ENCODE peak calls at places on chromosomes 11 and 22, in eight cellular contexts. One of them, this sample, is unnamed.

GRCh38 chr11:73206751-73207280 is 11.3 kb upstream of the P2RY2 start:
- DNase-seq in iPS-NIHi11: no peak
- DNase-seq in H7: no peak
- DNase-seq in activated T-cell treated with anti-CD3 and anti-CD28 coated beads, Interleukin-2, amount 50 U/mL, for 72 hours: no peak
- DNase-seq in neural progenitor cell: no peak
- DNase-seq in AML-193: no peak
- DNase-seq in caudate nucleus: no peak
- DNase-seq in fibroblast of villous mesenchyme: peak
- DNase-seq in this sample: peak

GRCh38 chr22:28930357-28931007 is 47.1 kb downstream of the ZNRF3 start:
- DNase-seq in H7: peak
- DNase-seq in caudate nucleus: no peak
- DNase-seq in AML-193: no peak
- DNase-seq in iPS-NIHi11: peak
- DNase-seq in activated T-cell treated with anti-CD3 and anti-CD28 coated beads, Interleukin-2, amount 50 U/mL, for 72 hours: no peak
- DNase-seq in fibroblast of villous mesenchyme: no peak
- DNase-seq in neural progenitor cell: peak
- DNase-seq in this sample: no peak

GRCh38 chr11:3992964-3993363 is 101.6 kb upstream of the RRM1 start:
- DNase-seq in caudate nucleus: no peak
- DNase-seq in activated T-cell treated with anti-CD3 and anti-CD28 coated beads, Interleukin-2, amount 50 U/mL, for 72 hours: no peak
- DNase-seq in H7: no peak
- DNase-seq in fibroblast of villous mesenchyme: no peak
- DNase-seq in AML-193: no peak
- DNase-seq in neural progenitor cell: no peak
- DNase-seq in iPS-NIHi11: no peak
- DNase-seq in this sample: no peak

GRCh38 chr22:39900306-39901227 is at the start of gene GRAP2:
- DNase-seq in neural progenitor cell: no peak
- DNase-seq in AML-193: peak
- DNase-seq in caudate nucleus: no peak
- DNase-seq in fibroblast of villous mesenchyme: no peak
- DNase-seq in iPS-NIHi11: no peak
- DNase-seq in activated T-cell treated with anti-CD3 and anti-CD28 coated beads, Interleukin-2, amount 50 U/mL, for 72 hours: peak
- DNase-seq in H7: no peak
- DNase-seq in this sample: no peak

GRCh38 chr22:41380993-41381328 is 781 bp upstream of the TEF start:
- DNase-seq in AML-193: no peak
- DNase-seq in iPS-NIHi11: no peak
- DNase-seq in activated T-cell treated with anti-CD3 and anti-CD28 coated beads, Interleukin-2, amount 50 U/mL, for 72 hours: no peak
- DNase-seq in fibroblast of villous mesenchyme: peak
- DNase-seq in caudate nucleus: no peak
- DNase-seq in H7: no peak
- DNase-seq in neural progenitor cell: no peak
- DNase-seq in this sample: peak

GRCh38 chr11:116579857-116580727 is 192.7 kb downstream of the BUD13 start:
- DNase-seq in AML-193: no peak
- DNase-seq in caudate nucleus: no peak
- DNase-seq in H7: peak
- DNase-seq in neural progenitor cell: peak
- DNase-seq in iPS-NIHi11: peak
- DNase-seq in activated T-cell treated with anti-CD3 and anti-CD28 coated beads, Interleukin-2, amount 50 U/mL, for 72 hours: no peak
- DNase-seq in fibroblast of villous mesenchyme: no peak
- DNase-seq in this sample: no peak

GRCh38 chr22:46891382-46891951 is 129.0 kb downstream of the TBC1D22A start:
- DNase-seq in fibroblast of villous mesenchyme: no peak
- DNase-seq in neural progenitor cell: no peak
- DNase-seq in caudate nucleus: no peak
- DNase-seq in H7: no peak
- DNase-seq in activated T-cell treated with anti-CD3 and anti-CD28 coated beads, Interleukin-2, amount 50 U/mL, for 72 hours: no peak
- DNase-seq in AML-193: no peak
- DNase-seq in iPS-NIHi11: no peak
- DNase-seq in this sample: no peak

GRCh38 chr11:45884596-45885185 is 760 bp upstream of the MAPK8IP1 start:
- DNase-seq in fibroblast of villous mesenchyme: no peak
- DNase-seq in H7: no peak
- DNase-seq in activated T-cell treated with anti-CD3 and anti-CD28 coated beads, Interleukin-2, amount 50 U/mL, for 72 hours: no peak
- DNase-seq in neural progenitor cell: no peak
- DNase-seq in caudate nucleus: no peak
- DNase-seq in AML-193: no peak
- DNase-seq in iPS-NIHi11: no peak
- DNase-seq in this sample: peak

GRCh38 chr11:118152552-118153471 is at the start of gene SCN4B:
- DNase-seq in iPS-NIHi11: peak
- DNase-seq in AML-193: no peak
- DNase-seq in H7: peak
- DNase-seq in fibroblast of villous mesenchyme: peak
- DNase-seq in neural progenitor cell: peak
- DNase-seq in activated T-cell treated with anti-CD3 and anti-CD28 coated beads, Interleukin-2, amount 50 U/mL, for 72 hours: peak
- DNase-seq in caudate nucleus: peak
- DNase-seq in this sample: peak

GRCh38 chr22:19085233-19086043 is 36.8 kb downstream of the DGCR2 start:
- DNase-seq in activated T-cell treated with anti-CD3 and anti-CD28 coated beads, Interleukin-2, amount 50 U/mL, for 72 hours: no peak
- DNase-seq in AML-193: peak
- DNase-seq in H7: peak
- DNase-seq in caudate nucleus: no peak
- DNase-seq in iPS-NIHi11: peak
- DNase-seq in fibroblast of villous mesenchyme: peak
- DNase-seq in neural progenitor cell: no peak
- DNase-seq in this sample: peak

GRCh38 chr11:102377891-102378290 is 30.9 kb downstream of the BIRC2 start:
- DNase-seq in caudate nucleus: no peak
- DNase-seq in neural progenitor cell: no peak
- DNase-seq in fibroblast of villous mesenchyme: no peak
- DNase-seq in H7: no peak
- DNase-seq in AML-193: no peak
- DNase-seq in activated T-cell treated with anti-CD3 and anti-CD28 coated beads, Interleukin-2, amount 50 U/mL, for 72 hours: no peak
- DNase-seq in iPS-NIHi11: no peak
- DNase-seq in this sample: no peak

GRCh38 chr11:92225563-92226308 is 1.1 kb downstream of the FAT3 start:
- DNase-seq in activated T-cell treated with anti-CD3 and anti-CD28 coated beads, Interleukin-2, amount 50 U/mL, for 72 hours: no peak
- DNase-seq in H7: peak
- DNase-seq in fibroblast of villous mesenchyme: peak
- DNase-seq in iPS-NIHi11: peak
- DNase-seq in AML-193: no peak
- DNase-seq in neural progenitor cell: peak
- DNase-seq in caudate nucleus: peak
- DNase-seq in this sample: peak

GRCh38 chr11:118845369-118845768 is 38.3 kb upstream of the CXCR5 start:
- DNase-seq in caudate nucleus: no peak
- DNase-seq in iPS-NIHi11: no peak
- DNase-seq in fibroblast of villous mesenchyme: peak
- DNase-seq in H7: no peak
- DNase-seq in AML-193: no peak
- DNase-seq in neural progenitor cell: no peak
- DNase-seq in activated T-cell treated with anti-CD3 and anti-CD28 coated beads, Interleukin-2, amount 50 U/mL, for 72 hours: peak
- DNase-seq in this sample: peak

GRCh38 chr11:122981388-122982264 is at the start of gene BSX:
- DNase-seq in caudate nucleus: no peak
- DNase-seq in iPS-NIHi11: peak
- DNase-seq in activated T-cell treated with anti-CD3 and anti-CD28 coated beads, Interleukin-2, amount 50 U/mL, for 72 hours: peak
- DNase-seq in H7: peak
- DNase-seq in AML-193: peak
- DNase-seq in fibroblast of villous mesenchyme: peak
- DNase-seq in neural progenitor cell: peak
- DNase-seq in this sample: peak

GRCh38 chr11:11532574-11532973 is 89.2 kb downstream of the GALNT18 start:
- DNase-seq in activated T-cell treated with anti-CD3 and anti-CD28 coated beads, Interleukin-2, amount 50 U/mL, for 72 hours: no peak
- DNase-seq in neural progenitor cell: no peak
- DNase-seq in H7: no peak
- DNase-seq in AML-193: no peak
- DNase-seq in iPS-NIHi11: no peak
- DNase-seq in fibroblast of villous mesenchyme: no peak
- DNase-seq in caudate nucleus: no peak
- DNase-seq in this sample: no peak

GRCh38 chr22:46829140-46829891 is 66.9 kb downstream of the TBC1D22A start:
- DNase-seq in activated T-cell treated with anti-CD3 and anti-CD28 coated beads, Interleukin-2, amount 50 U/mL, for 72 hours: no peak
- DNase-seq in iPS-NIHi11: no peak
- DNase-seq in caudate nucleus: no peak
- DNase-seq in AML-193: no peak
- DNase-seq in neural progenitor cell: no peak
- DNase-seq in fibroblast of villous mesenchyme: peak
- DNase-seq in H7: peak
- DNase-seq in this sample: peak

GRCh38 chr11:1235615-1236315 is 12.9 kb downstream of the MUC5B start:
- DNase-seq in neural progenitor cell: peak
- DNase-seq in H7: no peak
- DNase-seq in iPS-NIHi11: peak
- DNase-seq in caudate nucleus: no peak
- DNase-seq in AML-193: no peak
- DNase-seq in activated T-cell treated with anti-CD3 and anti-CD28 coated beads, Interleukin-2, amount 50 U/mL, for 72 hours: no peak
- DNase-seq in fibroblast of villous mesenchyme: no peak
- DNase-seq in this sample: peak

GRCh38 chr22:35149149-35149548 is 83.2 kb downstream of the ISX start:
- DNase-seq in AML-193: no peak
- DNase-seq in iPS-NIHi11: no peak
- DNase-seq in activated T-cell treated with anti-CD3 and anti-CD28 coated beads, Interleukin-2, amount 50 U/mL, for 72 hours: no peak
- DNase-seq in caudate nucleus: no peak
- DNase-seq in H7: no peak
- DNase-seq in neural progenitor cell: no peak
- DNase-seq in fibroblast of villous mesenchyme: no peak
- DNase-seq in this sample: no peak

GRCh38 chr22:47165998-47166397 is 403.5 kb downstream of the TBC1D22A start:
- DNase-seq in fibroblast of villous mesenchyme: no peak
- DNase-seq in AML-193: no peak
- DNase-seq in H7: no peak
- DNase-seq in neural progenitor cell: no peak
- DNase-seq in iPS-NIHi11: no peak
- DNase-seq in activated T-cell treated with anti-CD3 and anti-CD28 coated beads, Interleukin-2, amount 50 U/mL, for 72 hours: no peak
- DNase-seq in caudate nucleus: no peak
- DNase-seq in this sample: no peak

GRCh38 chr11:94193288-94193687 is 64.6 kb downstream of the PANX1 start:
- DNase-seq in activated T-cell treated with anti-CD3 and anti-CD28 coated beads, Interleukin-2, amount 50 U/mL, for 72 hours: no peak
- DNase-seq in fibroblast of villous mesenchyme: peak
- DNase-seq in caudate nucleus: no peak
- DNase-seq in neural progenitor cell: no peak
- DNase-seq in H7: no peak
- DNase-seq in iPS-NIHi11: no peak
- DNase-seq in AML-193: no peak
- DNase-seq in this sample: peak

GRCh38 chr11:9855579-9856260 is 191.8 kb downstream of the SWAP70 start:
- DNase-seq in caudate nucleus: no peak
- DNase-seq in AML-193: no peak
- DNase-seq in H7: no peak
- DNase-seq in activated T-cell treated with anti-CD3 and anti-CD28 coated beads, Interleukin-2, amount 50 U/mL, for 72 hours: no peak
- DNase-seq in neural progenitor cell: no peak
- DNase-seq in fibroblast of villous mesenchyme: no peak
- DNase-seq in iPS-NIHi11: no peak
- DNase-seq in this sample: no peak

GRCh38 chr11:85088286-85088685 is 538.9 kb downstream of the DLG2 start:
- DNase-seq in fibroblast of villous mesenchyme: no peak
- DNase-seq in caudate nucleus: no peak
- DNase-seq in activated T-cell treated with anti-CD3 and anti-CD28 coated beads, Interleukin-2, amount 50 U/mL, for 72 hours: no peak
- DNase-seq in neural progenitor cell: no peak
- DNase-seq in AML-193: no peak
- DNase-seq in H7: no peak
- DNase-seq in iPS-NIHi11: no peak
- DNase-seq in this sample: peak

GRCh38 chr11:122804796-122805195 is 33.5 kb upstream of the CRTAM start:
- DNase-seq in fibroblast of villous mesenchyme: no peak
- DNase-seq in AML-193: no peak
- DNase-seq in neural progenitor cell: no peak
- DNase-seq in caudate nucleus: no peak
- DNase-seq in iPS-NIHi11: no peak
- DNase-seq in activated T-cell treated with anti-CD3 and anti-CD28 coated beads, Interleukin-2, amount 50 U/mL, for 72 hours: no peak
- DNase-seq in H7: no peak
- DNase-seq in this sample: no peak

GRCh38 chr22:21446827-21447690 is 20.1 kb upstream of the TMEM191C start:
- DNase-seq in fibroblast of villous mesenchyme: no peak
- DNase-seq in caudate nucleus: no peak
- DNase-seq in activated T-cell treated with anti-CD3 and anti-CD28 coated beads, Interleukin-2, amount 50 U/mL, for 72 hours: no peak
- DNase-seq in H7: no peak
- DNase-seq in AML-193: no peak
- DNase-seq in iPS-NIHi11: no peak
- DNase-seq in neural progenitor cell: no peak
- DNase-seq in this sample: no peak

GRCh38 chr11:77474509-77475070 is 696 bp upstream of the PAK1 start:
- DNase-seq in iPS-NIHi11: no peak
- DNase-seq in neural progenitor cell: no peak
- DNase-seq in caudate nucleus: no peak
- DNase-seq in AML-193: no peak
- DNase-seq in H7: no peak
- DNase-seq in activated T-cell treated with anti-CD3 and anti-CD28 coated beads, Interleukin-2, amount 50 U/mL, for 72 hours: no peak
- DNase-seq in fibroblast of villous mesenchyme: no peak
- DNase-seq in this sample: peak

GRCh38 chr22:31084811-31085492 is 3.8 kb downstream of the SMTN start:
- DNase-seq in AML-193: peak
- DNase-seq in caudate nucleus: peak
- DNase-seq in activated T-cell treated with anti-CD3 and anti-CD28 coated beads, Interleukin-2, amount 50 U/mL, for 72 hours: peak
- DNase-seq in neural progenitor cell: peak
- DNase-seq in H7: peak
- DNase-seq in iPS-NIHi11: peak
- DNase-seq in fibroblast of villous mesenchyme: peak
- DNase-seq in this sample: peak

GRCh38 chr11:115715371-115715770 is 211.2 kb upstream of the CADM1 start:
- DNase-seq in neural progenitor cell: no peak
- DNase-seq in fibroblast of villous mesenchyme: no peak
- DNase-seq in H7: no peak
- DNase-seq in iPS-NIHi11: no peak
- DNase-seq in activated T-cell treated with anti-CD3 and anti-CD28 coated beads, Interleukin-2, amount 50 U/mL, for 72 hours: no peak
- DNase-seq in AML-193: no peak
- DNase-seq in caudate nucleus: no peak
- DNase-seq in this sample: no peak

GRCh38 chr22:36951746-36952145 is 38.3 kb downstream of the CSF2RB start:
- DNase-seq in fibroblast of villous mesenchyme: no peak
- DNase-seq in caudate nucleus: no peak
- DNase-seq in AML-193: no peak
- DNase-seq in iPS-NIHi11: no peak
- DNase-seq in activated T-cell treated with anti-CD3 and anti-CD28 coated beads, Interleukin-2, amount 50 U/mL, for 72 hours: no peak
- DNase-seq in neural progenitor cell: no peak
- DNase-seq in H7: no peak
- DNase-seq in this sample: peak

GRCh38 chr22:32901925-32902324 is 100.4 kb downstream of the TIMP3 start:
- DNase-seq in fibroblast of villous mesenchyme: no peak
- DNase-seq in neural progenitor cell: no peak
- DNase-seq in iPS-NIHi11: no peak
- DNase-seq in AML-193: no peak
- DNase-seq in caudate nucleus: no peak
- DNase-seq in H7: no peak
- DNase-seq in activated T-cell treated with anti-CD3 and anti-CD28 coated beads, Interleukin-2, amount 50 U/mL, for 72 hours: no peak
- DNase-seq in this sample: no peak

GRCh38 chr11:116033931-116034553 is 529.8 kb upstream of the CADM1 start:
- DNase-seq in H7: no peak
- DNase-seq in neural progenitor cell: no peak
- DNase-seq in activated T-cell treated with anti-CD3 and anti-CD28 coated beads, Interleukin-2, amount 50 U/mL, for 72 hours: no peak
- DNase-seq in iPS-NIHi11: no peak
- DNase-seq in caudate nucleus: no peak
- DNase-seq in fibroblast of villous mesenchyme: no peak
- DNase-seq in AML-193: no peak
- DNase-seq in this sample: no peak

GRCh38 chr11:64900263-64900678 is 16.7 kb downstream of the ATG2A start:
- DNase-seq in activated T-cell treated with anti-CD3 and anti-CD28 coated beads, Interleukin-2, amount 50 U/mL, for 72 hours: peak
- DNase-seq in H7: peak
- DNase-seq in neural progenitor cell: no peak
- DNase-seq in AML-193: no peak
- DNase-seq in caudate nucleus: no peak
- DNase-seq in fibroblast of villous mesenchyme: no peak
- DNase-seq in iPS-NIHi11: no peak
- DNase-seq in this sample: peak

GRCh38 chr11:110172666-110173065 is 79.5 kb downstream of the ZC3H12C start:
- DNase-seq in AML-193: no peak
- DNase-seq in fibroblast of villous mesenchyme: no peak
- DNase-seq in caudate nucleus: no peak
- DNase-seq in H7: no peak
- DNase-seq in neural progenitor cell: no peak
- DNase-seq in activated T-cell treated with anti-CD3 and anti-CD28 coated beads, Interleukin-2, amount 50 U/mL, for 72 hours: no peak
- DNase-seq in iPS-NIHi11: no peak
- DNase-seq in this sample: no peak

GRCh38 chr11:21514298-21514697 is 678.6 kb upstream of the ANO5 start:
- DNase-seq in caudate nucleus: no peak
- DNase-seq in H7: peak
- DNase-seq in AML-193: no peak
- DNase-seq in neural progenitor cell: peak
- DNase-seq in iPS-NIHi11: peak
- DNase-seq in activated T-cell treated with anti-CD3 and anti-CD28 coated beads, Interleukin-2, amount 50 U/mL, for 72 hours: no peak
- DNase-seq in fibroblast of villous mesenchyme: no peak
- DNase-seq in this sample: no peak

GRCh38 chr11:70826541-70826943 is 425.8 kb downstream of the SHANK2 start:
- DNase-seq in caudate nucleus: no peak
- DNase-seq in activated T-cell treated with anti-CD3 and anti-CD28 coated beads, Interleukin-2, amount 50 U/mL, for 72 hours: no peak
- DNase-seq in H7: peak
- DNase-seq in iPS-NIHi11: peak
- DNase-seq in AML-193: no peak
- DNase-seq in neural progenitor cell: peak
- DNase-seq in fibroblast of villous mesenchyme: peak
- DNase-seq in this sample: peak